ENCODE peak calls at places on chromosomes 2 and 18, in eight cellular contexts. E is adrenal gland, N is ovary, K is upper lobe of right lung, W is cardiac muscle cell, F is thoracic aorta, J is choroid plexus epithelial cell, R is stomach. H is an unnamed sample.

GRCh38 chr18:23354625-23355024 is 98.5 kb upstream of the RIOK3 start:
- DNase-seq in N (no peak), K (no peak), R (no peak), J (peak), E (no peak), W (no peak), F (no peak), H (peak)

GRCh38 chr18:51339866-51340265 is 142.4 kb upstream of the MEX3C start:
- DNase-seq in N (no peak), J (peak), W (no peak), R (no peak), K (no peak), F (no peak), E (no peak), H (peak)

GRCh38 chr2:67625671-67626070 is 228.5 kb downstream of the ETAA1 start:
- DNase-seq in N (no peak), J (peak), E (no peak), F (no peak), R (no peak), K (no peak), W (no peak), H (peak)

GRCh38 chr2:31219131-31219969 is 2.0 kb upstream of the CAPN14 start:
- DNase-seq in R (no peak), F (no peak), W (no peak), E (no peak), N (no peak), J (no peak), K (no peak), H (no peak)

GRCh38 chr2:46825958-46826897 is 89.4 kb downstream of the MCFD2 start:
- DNase-seq in W (no peak), F (no peak), N (no peak), K (peak), E (peak), J (peak), R (no peak), H (peak)

GRCh38 chr2:200397785-200398184 is 91.3 kb downstream of the SPATS2L start:
- DNase-seq in J (no peak), F (no peak), N (no peak), K (no peak), R (no peak), W (no peak), E (no peak), H (peak)

GRCh38 chr2:48900321-48901014 is 144.9 kb upstream of the LHCGR start:
- DNase-seq in R (no peak), N (no peak), K (no peak), W (no peak), J (no peak), F (no peak), E (no peak), H (peak)

GRCh38 chr18:8514409-8514808 is 94.8 kb upstream of the RAB12 start:
- DNase-seq in R (no peak), N (no peak), F (no peak), W (no peak), J (no peak), E (no peak), K (no peak), H (no peak)

DNA sequence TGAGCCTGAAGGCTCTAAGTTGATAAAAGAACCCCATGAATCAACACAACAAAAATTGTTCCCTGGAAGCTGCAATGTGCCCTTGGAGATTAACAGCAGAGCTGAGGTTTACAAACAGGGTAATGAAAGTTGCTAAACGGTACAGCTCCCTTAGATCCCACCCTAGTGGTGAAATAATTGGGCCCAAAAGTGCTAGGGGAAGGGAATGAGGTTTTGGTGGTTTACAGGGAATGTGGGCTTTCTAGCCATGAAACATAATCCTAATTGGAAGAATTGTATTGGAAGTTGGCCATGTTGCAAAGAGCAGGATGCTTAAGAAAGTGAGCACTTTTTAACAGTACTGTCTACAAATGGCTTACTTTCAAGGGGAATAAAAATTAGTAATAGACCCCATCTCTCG is 180.2 kb upstream of the SMIM21 start:
- DNase-seq in E (no peak), J (no peak), N (no peak), R (no peak), W (no peak), K (no peak), F (no peak), H (no peak)
- TF ChIP-seq CTCF in E (no peak), J (no peak), N (no peak), R (no peak), W (no peak), K (no peak), F (no peak), H (no peak)

GRCh38 chr2:23268467-23269263 is 116.3 kb upstream of the KLHL29 start:
- DNase-seq in N (no peak), F (no peak), R (no peak), J (no peak), W (no peak), K (no peak), E (no peak), H (no peak)
- H3K4me3 ChIP-seq in N (no peak), F (no peak), R (no peak), J (no peak), W (no peak), K (no peak), E (no peak), H (no peak)

GRCh38 chr2:177108890-177109289 is 103.7 kb upstream of the HNRNPA3 start:
- DNase-seq in J (no peak), E (no peak), N (no peak), W (no peak), F (no peak), K (no peak), R (no peak), H (no peak)

GRCh38 chr2:177101930-177102329 is 110.7 kb upstream of the HNRNPA3 start:
- DNase-seq in K (no peak), F (no peak), W (no peak), E (no peak), R (no peak), J (no peak), N (no peak), H (no peak)

GRCh38 chr2:177106212-177106611 is 106.4 kb upstream of the HNRNPA3 start:
- DNase-seq in R (no peak), N (no peak), F (no peak), E (no peak), W (no peak), J (peak), K (no peak), H (no peak)
- TF ChIP-seq CTCF in R (no peak), N (no peak), F (no peak), E (no peak), W (no peak), J (peak), K (no peak), H (peak)

GRCh38 chr2:169696381-169696780 is 2.1 kb downstream of the PHOSPHO2 start:
- DNase-seq in E (no peak), K (no peak), R (no peak), J (no peak), N (no peak), W (no peak), F (no peak), H (no peak)

GRCh38 chr2:169694113-169694893 is at the start of the genes CFAP210 and PHOSPHO2:
- DNase-seq in W (peak), R (peak), K (peak), E (peak), N (peak), F (peak), J (peak), H (peak)

GRCh38 chr2:169690958-169691357 is 3.2 kb downstream of the CFAP210 start:
- DNase-seq in E (no peak), J (no peak), W (no peak), K (no peak), F (no peak), N (no peak), R (no peak), H (no peak)

GRCh38 chr2:169694894-169695260 is 608 bp downstream of the PHOSPHO2 start:
- DNase-seq in F (no peak), R (no peak), K (no peak), W (no peak), N (no peak), J (no peak), E (no peak), H (no peak)

DNA sequence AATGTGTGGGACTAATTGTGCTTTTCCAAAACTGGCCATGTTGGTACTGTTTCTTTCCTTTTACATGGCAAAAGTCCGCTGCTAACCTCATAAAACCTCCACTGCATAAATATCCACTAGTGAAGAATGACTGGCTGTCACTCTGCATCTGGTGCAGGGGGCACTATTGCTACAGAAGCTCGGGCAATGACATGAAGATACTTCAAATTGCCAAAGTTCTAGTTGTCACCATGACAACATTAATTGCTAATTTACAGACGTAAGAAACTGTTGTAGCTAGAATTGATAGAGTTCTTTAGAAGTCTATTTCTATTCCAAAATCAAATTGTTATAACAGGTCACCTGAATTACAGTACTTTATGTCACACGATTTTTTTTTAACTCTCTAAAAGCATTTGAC is 861 bp downstream of the CFAP210 start:
- DNase-seq in K (no peak), N (no peak), F (no peak), E (no peak), W (no peak), R (no peak), J (no peak), H (peak)
- H3K4me3 ChIP-seq in K (peak), N (no peak), F (peak), E (no peak), W (peak), R (peak), J (no peak), H (no peak)

GRCh38 chr2:61057562-61057961 is 8.1 kb upstream of the SANBR start:
- DNase-seq in N (no peak), R (no peak), F (no peak), E (no peak), W (no peak), J (no peak), K (no peak), H (no peak)
- TF ChIP-seq CTCF in N (no peak), R (no peak), F (no peak), E (no peak), W (no peak), J (no peak), K (no peak), H (no peak)

DNA sequence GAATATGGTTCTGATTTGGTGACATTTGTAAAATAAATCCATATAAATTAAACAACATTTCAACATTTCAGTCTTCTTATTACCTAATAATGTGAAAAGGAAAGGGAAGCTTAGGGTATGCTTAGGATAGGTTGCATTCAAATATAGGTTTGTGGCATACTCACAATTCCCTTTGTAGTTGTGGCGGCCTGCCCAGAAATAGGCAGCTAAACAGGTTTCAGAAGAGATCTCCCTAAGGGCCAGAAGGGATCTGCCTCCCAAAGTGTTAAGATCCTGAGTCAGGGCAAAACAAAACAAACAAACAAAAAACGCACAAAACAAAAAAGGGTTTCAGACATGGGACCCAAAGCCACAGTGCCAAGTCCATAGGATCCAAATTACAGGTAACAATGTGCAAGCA is 41.4 kb upstream of the TCF7L1 start:
- DNase-seq in N (no peak), R (no peak), K (no peak), J (no peak), E (no peak), F (no peak), W (no peak), H (no peak)
- H3K4me3 ChIP-seq in N (no peak), R (no peak), K (no peak), J (no peak), E (no peak), F (no peak), W (no peak), H (no peak)

DNA sequence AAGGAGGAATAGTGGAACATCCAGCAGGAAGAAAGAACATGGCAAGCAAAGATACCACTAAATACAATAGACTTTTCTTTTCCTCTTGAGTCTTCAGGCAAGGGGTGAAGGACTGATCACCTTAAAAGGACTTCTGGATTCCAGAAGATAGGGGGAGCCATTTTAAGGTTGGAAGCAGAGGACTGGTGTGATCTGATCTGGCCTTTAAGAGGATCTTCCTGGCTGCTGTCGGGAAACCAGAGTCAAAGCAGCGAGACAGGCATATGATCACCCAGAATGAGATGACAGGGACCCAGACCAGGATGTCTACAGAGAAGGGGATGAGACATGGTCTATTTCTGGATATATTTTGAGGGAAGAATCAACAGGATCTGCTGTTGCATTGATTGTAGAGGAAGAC is 558.0 kb downstream of the STK39 start:
- DNase-seq in W (no peak), K (no peak), R (no peak), E (no peak), F (no peak), J (no peak), N (no peak), H (peak)
- TF ChIP-seq CTCF in W (no peak), K (no peak), R (no peak), E (no peak), F (no peak), J (peak), N (no peak), H (peak)

GRCh38 chr2:172429351-172429968 is 2.1 kb downstream of the ITGA6 start:
- DNase-seq in W (no peak), R (no peak), E (no peak), J (peak), K (no peak), N (no peak), F (no peak), H (no peak)
- H3K4me3 ChIP-seq in W (peak), R (peak), E (peak), J (no peak), K (peak), N (peak), F (peak), H (no peak)

GRCh38 chr18:61896767-61897166 is 4.0 kb upstream of the RNF152 start:
- DNase-seq in E (peak), N (no peak), J (peak), W (peak), F (no peak), R (no peak), K (no peak), H (peak)
- TF ChIP-seq CTCF in E (no peak), N (no peak), J (no peak), W (no peak), F (no peak), R (no peak), K (no peak), H (no peak)

GRCh38 chr2:174595904-174596397 is 1.7 kb downstream of the WIPF1 start:
- DNase-seq in K (no peak), E (no peak), R (no peak), F (no peak), W (no peak), N (no peak), J (peak), H (no peak)

GRCh38 chr2:174596994-174597346 is 634 bp downstream of the WIPF1 start:
- DNase-seq in W (no peak), F (no peak), J (peak), K (no peak), N (no peak), E (no peak), R (no peak), H (no peak)

GRCh38 chr2:174599310-174599941 is 1.8 kb upstream of the WIPF1 start:
- DNase-seq in E (no peak), R (no peak), N (no peak), W (no peak), F (no peak), K (no peak), J (no peak), H (no peak)

GRCh38 chr2:174595415-174595814 is 2.2 kb downstream of the WIPF1 start:
- DNase-seq in W (no peak), N (no peak), R (no peak), J (no peak), K (no peak), E (no peak), F (no peak), H (no peak)

DNA sequence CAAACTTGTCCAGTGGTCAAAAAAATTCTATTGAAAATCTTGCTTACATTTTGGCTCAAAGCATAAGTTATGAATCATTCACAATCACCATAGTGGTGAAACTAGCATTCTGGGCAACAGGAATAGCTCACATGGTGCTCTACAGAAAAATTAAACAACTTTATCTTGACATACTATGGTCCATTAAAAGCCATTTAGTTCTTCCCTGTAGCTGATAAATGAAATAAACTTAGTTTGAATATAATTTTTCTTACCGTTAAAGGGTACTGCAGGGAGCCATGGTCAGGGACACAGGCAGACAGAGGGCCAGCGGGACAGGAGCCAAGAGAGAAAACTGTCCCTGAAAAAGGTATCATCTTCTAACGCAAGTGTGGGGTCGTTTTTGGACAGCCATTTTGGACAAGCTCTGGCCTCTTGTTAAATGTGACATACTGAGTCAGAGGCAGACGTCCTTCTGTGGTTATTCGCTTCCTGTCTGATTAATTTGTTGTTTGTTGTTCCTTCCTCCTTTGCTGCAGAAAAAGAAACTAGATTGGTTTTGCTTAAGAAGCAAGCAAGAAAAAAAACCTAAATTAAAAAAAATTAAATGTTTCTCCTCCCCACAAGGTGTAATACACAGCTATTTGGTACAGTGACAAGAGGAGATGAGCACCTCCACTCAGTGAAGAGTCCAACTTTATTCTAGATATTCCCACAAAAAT is at the start of gene WIPF1:
- DNase-seq in N (peak), R (no peak), W (no peak), K (no peak), J (peak), E (peak), F (no peak), H (peak)
- H3K4me3 ChIP-seq in N (no peak), R (peak), W (no peak), K (peak), J (no peak), E (peak), F (peak), H (no peak)